ENCODE peak calls at places on chromosomes 4 and X, in four cellular contexts. One of them, this sample, is unnamed.

GRCh38 chrX:21948897-21949578 is 8.5 kb downstream of the SMS start:
- DNase-seq in naive thymus-derived CD4-positive, alpha-beta T cell: no peak
- DNase-seq in uterus: no peak
- DNase-seq in DND-41: no peak
- DNase-seq in this sample: no peak

GRCh38 chrX:23908219-23909003 is 605 bp downstream of the CXorf58 start:
- DNase-seq in naive thymus-derived CD4-positive, alpha-beta T cell: peak; percentile 9
- DNase-seq in DND-41: peak; percentile 17
- DNase-seq in uterus: no peak
- DNase-seq in this sample: no peak

GRCh38 chr4:172892300-172892699 is 276.3 kb upstream of the GALNT7 start:
- DNase-seq in naive thymus-derived CD4-positive, alpha-beta T cell: no peak
- DNase-seq in uterus: no peak
- DNase-seq in DND-41: peak; percentile 9
- DNase-seq in this sample: no peak

GRCh38 chrX:119488749-119489148 is 20.5 kb downstream of the SLC25A5 start:
- DNase-seq in uterus: peak; percentile 38
- DNase-seq in DND-41: peak; percentile 44
- DNase-seq in naive thymus-derived CD4-positive, alpha-beta T cell: peak; percentile 36
- DNase-seq in this sample: no peak

GRCh38 chr4:6986067-6986780 is 56.9 kb upstream of the TADA2B start:
- DNase-seq in uterus: peak; percentile 51
- DNase-seq in naive thymus-derived CD4-positive, alpha-beta T cell: no peak
- DNase-seq in DND-41: no peak
- DNase-seq in this sample: no peak

GRCh38 chrX:104427693-104428092 is 138.3 kb upstream of the IL1RAPL2 start:
- DNase-seq in uterus: no peak
- DNase-seq in DND-41: no peak
- DNase-seq in naive thymus-derived CD4-positive, alpha-beta T cell: no peak
- DNase-seq in this sample: no peak

GRCh38 chrX:78029663-78030062 is 60.2 kb upstream of the PGAM4 start:
- DNase-seq in naive thymus-derived CD4-positive, alpha-beta T cell: no peak
- DNase-seq in DND-41: no peak
- DNase-seq in uterus: no peak
- DNase-seq in this sample: no peak

GRCh38 chr4:16377887-16378286 is 151.6 kb upstream of the TAPT1 start:
- DNase-seq in DND-41: no peak
- DNase-seq in naive thymus-derived CD4-positive, alpha-beta T cell: no peak
- DNase-seq in uterus: no peak
- DNase-seq in this sample: no peak

GRCh38 chr4:29970626-29971025 is 749.5 kb upstream of the PCDH7 start:
- DNase-seq in uterus: no peak
- DNase-seq in naive thymus-derived CD4-positive, alpha-beta T cell: no peak
- DNase-seq in DND-41: no peak
- DNase-seq in this sample: no peak

GRCh38 chr4:45662996-45663395 is 460.9 kb downstream of the GABRG1 start:
- DNase-seq in uterus: no peak
- DNase-seq in naive thymus-derived CD4-positive, alpha-beta T cell: no peak
- DNase-seq in DND-41: no peak
- DNase-seq in this sample: peak; percentile 0

GRCh38 chrX:149487292-149487691 is 17.8 kb downstream of the IDS start:
- DNase-seq in naive thymus-derived CD4-positive, alpha-beta T cell: no peak
- DNase-seq in uterus: no peak
- DNase-seq in DND-41: no peak
- DNase-seq in this sample: no peak

GRCh38 chrX:150508461-150509367 is 59.7 kb upstream of the MTM1 start:
- DNase-seq in DND-41: no peak
- DNase-seq in naive thymus-derived CD4-positive, alpha-beta T cell: no peak
- DNase-seq in uterus: peak; percentile 69
- DNase-seq in this sample: no peak

GRCh38 chrX:71067727-71068051 is 445 bp downstream of the SNX12 start:
- DNase-seq in DND-41: no peak
- DNase-seq in naive thymus-derived CD4-positive, alpha-beta T cell: no peak
- DNase-seq in uterus: no peak
- DNase-seq in this sample: no peak

GRCh38 chr4:145177906-145178538 is 2.4 kb downstream of the OTUD4 start:
- DNase-seq in naive thymus-derived CD4-positive, alpha-beta T cell: no peak
- DNase-seq in uterus: no peak
- DNase-seq in DND-41: no peak
- DNase-seq in this sample: no peak

GRCh38 chrX:16946361-16946964 is at the start of gene REPS2:
- DNase-seq in uterus: peak; percentile 80
- DNase-seq in DND-41: no peak
- DNase-seq in naive thymus-derived CD4-positive, alpha-beta T cell: peak; percentile 74
- DNase-seq in this sample: peak; percentile 29

GRCh38 chr4:158496030-158496741 is 25.5 kb upstream of the RXFP1 start:
- DNase-seq in DND-41: peak; percentile 14
- DNase-seq in uterus: peak; percentile 14
- DNase-seq in naive thymus-derived CD4-positive, alpha-beta T cell: no peak
- DNase-seq in this sample: no peak

GRCh38 chr4:73376251-73376650 is 27.8 kb upstream of the ALB start:
- DNase-seq in DND-41: no peak
- DNase-seq in naive thymus-derived CD4-positive, alpha-beta T cell: no peak
- DNase-seq in uterus: no peak
- DNase-seq in this sample: no peak

GRCh38 chr4:98794565-98795205 is 134.2 kb downstream of the EIF4E start:
- DNase-seq in uterus: no peak
- DNase-seq in naive thymus-derived CD4-positive, alpha-beta T cell: no peak
- DNase-seq in DND-41: no peak
- DNase-seq in this sample: peak; percentile 98

GRCh38 chrX:120235284-120235683 is 15.3 kb upstream of the ZBTB33 start:
- DNase-seq in naive thymus-derived CD4-positive, alpha-beta T cell: no peak
- DNase-seq in uterus: no peak
- DNase-seq in DND-41: no peak
- DNase-seq in this sample: no peak

GRCh38 chrX:46687619-46688018 is 71.3 kb downstream of the SLC9A7 start:
- DNase-seq in uterus: no peak
- DNase-seq in naive thymus-derived CD4-positive, alpha-beta T cell: no peak
- DNase-seq in DND-41: no peak
- DNase-seq in this sample: no peak

GRCh38 chr4:34880246-34880645 is 1364.1 kb downstream of the ARAP2 start:
- DNase-seq in DND-41: no peak
- DNase-seq in naive thymus-derived CD4-positive, alpha-beta T cell: no peak
- DNase-seq in uterus: no peak
- DNase-seq in this sample: no peak

GRCh38 chr4:126215759-126216158 is 901.0 kb downstream of the FAT4 start:
- DNase-seq in DND-41: no peak
- DNase-seq in naive thymus-derived CD4-positive, alpha-beta T cell: no peak
- DNase-seq in uterus: no peak
- DNase-seq in this sample: no peak

GRCh38 chr4:82758701-82759685 is 39.6 kb downstream of the SCD5 start:
- DNase-seq in uterus: no peak
- DNase-seq in naive thymus-derived CD4-positive, alpha-beta T cell: no peak
- DNase-seq in DND-41: no peak
- DNase-seq in this sample: no peak

GRCh38 chr4:24174622-24175021 is 284.8 kb upstream of the PPARGC1A start:
- DNase-seq in DND-41: no peak
- DNase-seq in uterus: no peak
- DNase-seq in naive thymus-derived CD4-positive, alpha-beta T cell: no peak
- DNase-seq in this sample: no peak

GRCh38 chr4:162016991-162017390 is 146.8 kb downstream of the FSTL5 start:
- DNase-seq in naive thymus-derived CD4-positive, alpha-beta T cell: no peak
- DNase-seq in uterus: no peak
- DNase-seq in DND-41: no peak
- DNase-seq in this sample: no peak

GRCh38 chrX:114047558-114047957 is 536.3 kb upstream of the HTR2C start:
- DNase-seq in DND-41: no peak
- DNase-seq in naive thymus-derived CD4-positive, alpha-beta T cell: no peak
- DNase-seq in uterus: no peak
- DNase-seq in this sample: no peak

GRCh38 chr4:187020681-187021080 is 297.0 kb upstream of the FAT1 start:
- DNase-seq in DND-41: no peak
- DNase-seq in uterus: no peak
- DNase-seq in naive thymus-derived CD4-positive, alpha-beta T cell: no peak
- DNase-seq in this sample: no peak

GRCh38 chrX:31038585-31039326 is 33.1 kb downstream of the FTHL17 start:
- DNase-seq in uterus: peak; percentile 15
- DNase-seq in DND-41: peak; percentile 12
- DNase-seq in naive thymus-derived CD4-positive, alpha-beta T cell: no peak
- DNase-seq in this sample: no peak

GRCh38 chr4:66974665-66975064 is 570.6 kb downstream of the CENPC start:
- DNase-seq in DND-41: no peak
- DNase-seq in uterus: no peak
- DNase-seq in naive thymus-derived CD4-positive, alpha-beta T cell: no peak
- DNase-seq in this sample: peak; percentile 18

GRCh38 chr4:6121276-6121850 is 79.0 kb downstream of the JAKMIP1 start:
- DNase-seq in DND-41: no peak
- DNase-seq in uterus: no peak
- DNase-seq in naive thymus-derived CD4-positive, alpha-beta T cell: no peak
- DNase-seq in this sample: no peak

GRCh38 chrX:150155396-150156048 is 207.6 kb upstream of the MAMLD1 start:
- DNase-seq in uterus: no peak
- DNase-seq in naive thymus-derived CD4-positive, alpha-beta T cell: no peak
- DNase-seq in DND-41: no peak
- DNase-seq in this sample: no peak

GRCh38 chrX:17595456-17596035 is 141.7 kb upstream of the SCML1 start:
- DNase-seq in naive thymus-derived CD4-positive, alpha-beta T cell: no peak
- DNase-seq in DND-41: no peak
- DNase-seq in uterus: no peak
- DNase-seq in this sample: peak; percentile 46

GRCh38 chrX:24594531-24594930 is 52.6 kb downstream of the PCYT1B start:
- DNase-seq in uterus: no peak
- DNase-seq in DND-41: no peak
- DNase-seq in naive thymus-derived CD4-positive, alpha-beta T cell: no peak
- DNase-seq in this sample: no peak

GRCh38 chr4:140243345-140243753 is 89.4 kb upstream of the MAML3 start:
- DNase-seq in DND-41: peak; percentile 47
- DNase-seq in uterus: peak; percentile 59
- DNase-seq in naive thymus-derived CD4-positive, alpha-beta T cell: peak; percentile 25
- DNase-seq in this sample: no peak

GRCh38 chr4:118757761-118758213 is 72.6 kb downstream of the METTL14 start:
- DNase-seq in DND-41: no peak
- DNase-seq in uterus: no peak
- DNase-seq in naive thymus-derived CD4-positive, alpha-beta T cell: no peak
- DNase-seq in this sample: no peak

GRCh38 chr4:53637348-53637747 is 46.1 kb upstream of the LNX1 start:
- DNase-seq in uterus: no peak
- DNase-seq in naive thymus-derived CD4-positive, alpha-beta T cell: no peak
- DNase-seq in DND-41: no peak
- DNase-seq in this sample: no peak

GRCh38 chr4:71550220-71551190 is 211.7 kb downstream of the SLC4A4 start:
- DNase-seq in DND-41: no peak
- DNase-seq in uterus: no peak
- DNase-seq in naive thymus-derived CD4-positive, alpha-beta T cell: no peak
- DNase-seq in this sample: no peak

GRCh38 chrX:48974033-48974432 is 2.4 kb upstream of the KCND1 start:
- DNase-seq in naive thymus-derived CD4-positive, alpha-beta T cell: no peak
- DNase-seq in uterus: no peak
- DNase-seq in DND-41: no peak
- DNase-seq in this sample: no peak

GRCh38 chrX:48972214-48973164 is 845 bp upstream of the KCND1 start:
- DNase-seq in DND-41: peak; percentile 23
- DNase-seq in naive thymus-derived CD4-positive, alpha-beta T cell: peak; percentile 17
- DNase-seq in uterus: peak; percentile 38
- DNase-seq in this sample: no peak

GRCh38 chrX:48969471-48969870 is 2.2 kb downstream of the KCND1 start:
- DNase-seq in uterus: no peak
- DNase-seq in DND-41: no peak
- DNase-seq in naive thymus-derived CD4-positive, alpha-beta T cell: no peak
- DNase-seq in this sample: no peak

GRCh38 chrX:48974574-48974973 is 2.9 kb upstream of the KCND1 start:
- DNase-seq in uterus: no peak
- DNase-seq in naive thymus-derived CD4-positive, alpha-beta T cell: no peak
- DNase-seq in DND-41: no peak
- DNase-seq in this sample: no peak

GRCh38 chrX:48971325-48972213 is at the start of gene KCND1:
- DNase-seq in DND-41: peak; percentile 12
- DNase-seq in uterus: peak; percentile 51
- DNase-seq in naive thymus-derived CD4-positive, alpha-beta T cell: no peak
- DNase-seq in this sample: no peak
- H3K27ac ChIP-seq in DND-41: no peak within 1 kb of the TSS
- H3K27ac ChIP-seq in uterus: peak within 1 kb of the TSS; percentile 62
- H3K27ac ChIP-seq in naive thymus-derived CD4-positive, alpha-beta T cell: no peak within 1 kb of the TSS
- H3K27ac ChIP-seq in this sample: no peak within 1 kb of the TSS

GRCh38 chr4:168291242-168291641 is 27.3 kb downstream of the DDX60 start:
- DNase-seq in DND-41: no peak
- DNase-seq in naive thymus-derived CD4-positive, alpha-beta T cell: no peak
- DNase-seq in uterus: no peak
- DNase-seq in this sample: no peak

GRCh38 chr4:168293386-168293975 is 25.1 kb downstream of the DDX60 start:
- DNase-seq in DND-41: no peak
- DNase-seq in naive thymus-derived CD4-positive, alpha-beta T cell: no peak
- DNase-seq in uterus: no peak
- DNase-seq in this sample: no peak
- H3K27ac ChIP-seq in DND-41: no peak overlapping the region
- H3K27ac ChIP-seq in naive thymus-derived CD4-positive, alpha-beta T cell: no peak overlapping the region
- H3K27ac ChIP-seq in uterus: no peak overlapping the region
- H3K27ac ChIP-seq in this sample: no peak overlapping the region

DNA sequence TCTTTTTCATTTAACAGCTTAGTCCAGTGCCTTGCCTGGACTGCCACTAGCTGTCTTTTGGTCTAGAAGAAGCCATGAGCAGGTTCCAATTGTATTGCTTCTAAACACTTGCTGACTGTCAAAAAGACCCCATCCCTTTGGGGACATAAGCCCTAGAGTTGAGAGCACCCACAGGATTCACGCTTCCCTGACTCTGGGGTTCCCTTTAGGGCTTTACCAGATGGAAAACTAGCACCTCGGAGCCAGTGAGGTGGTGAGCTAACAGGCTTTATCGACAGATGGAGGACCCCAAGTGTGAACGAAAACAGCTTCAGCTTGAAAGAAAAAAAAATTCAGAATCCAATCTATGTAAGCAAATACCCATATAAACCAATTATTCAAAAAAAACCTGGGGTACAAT is 90.8 kb downstream of the NAA11 start:
- DNase-seq in naive thymus-derived CD4-positive, alpha-beta T cell: no peak
- DNase-seq in DND-41: no peak
- DNase-seq in uterus: no peak
- DNase-seq in this sample: no peak
- H3K27ac ChIP-seq in naive thymus-derived CD4-positive, alpha-beta T cell: no peak overlapping the region
- H3K27ac ChIP-seq in DND-41: no peak overlapping the region
- H3K27ac ChIP-seq in uterus: no peak overlapping the region
- H3K27ac ChIP-seq in this sample: no peak overlapping the region

GRCh38 chr4:38523524-38524448 is 140.2 kb upstream of the KLF3 start:
- DNase-seq in DND-41: no peak
- DNase-seq in naive thymus-derived CD4-positive, alpha-beta T cell: no peak
- DNase-seq in uterus: no peak
- DNase-seq in this sample: no peak
- H3K27ac ChIP-seq in DND-41: no peak overlapping the region
- H3K27ac ChIP-seq in naive thymus-derived CD4-positive, alpha-beta T cell: no peak overlapping the region
- H3K27ac ChIP-seq in uterus: no peak overlapping the region
- H3K27ac ChIP-seq in this sample: no peak overlapping the region

GRCh38 chr4:76562161-76562560 is 127.1 kb downstream of the SHROOM3 start:
- DNase-seq in DND-41: no peak
- DNase-seq in uterus: no peak
- DNase-seq in naive thymus-derived CD4-positive, alpha-beta T cell: no peak
- DNase-seq in this sample: no peak
- H3K27ac ChIP-seq in DND-41: no peak overlapping the region
- H3K27ac ChIP-seq in uterus: peak overlapping the region; percentile 12
- H3K27ac ChIP-seq in naive thymus-derived CD4-positive, alpha-beta T cell: no peak overlapping the region
- H3K27ac ChIP-seq in this sample: peak overlapping the region; percentile 58